ENCODE peak calls at places on chromosomes 4 and X, in six cellular contexts. One of them, this sample, is unnamed.

GRCh38 chrX:9033989-9034388 is at the start of gene FAM9B:
- DNase-seq in amygdala: no peak
- DNase-seq in activated T-cell treated with anti-CD3 and anti-CD28 coated beads, Interleukin-2, amount 50 U/mL, for 4 hours: no peak
- DNase-seq in HS-5: no peak
- DNase-seq in head of caudate nucleus: no peak
- DNase-seq in B cell: no peak
- DNase-seq in this sample: no peak

GRCh38 chr4:53527342-53527741 is 63.9 kb downstream of the LNX1 start:
- DNase-seq in amygdala: no peak
- DNase-seq in activated T-cell treated with anti-CD3 and anti-CD28 coated beads, Interleukin-2, amount 50 U/mL, for 4 hours: no peak
- DNase-seq in HS-5: no peak
- DNase-seq in B cell: no peak
- DNase-seq in head of caudate nucleus: no peak
- DNase-seq in this sample: no peak

GRCh38 chr4:183610033-183610432 is 49.0 kb downstream of the RWDD4 start:
- DNase-seq in amygdala: no peak
- DNase-seq in activated T-cell treated with anti-CD3 and anti-CD28 coated beads, Interleukin-2, amount 50 U/mL, for 4 hours: no peak
- DNase-seq in B cell: no peak
- DNase-seq in head of caudate nucleus: no peak
- DNase-seq in HS-5: peak
- DNase-seq in this sample: no peak

GRCh38 chr4:60805500-60806313 is 394.4 kb upstream of the ADGRL3 start:
- DNase-seq in activated T-cell treated with anti-CD3 and anti-CD28 coated beads, Interleukin-2, amount 50 U/mL, for 4 hours: no peak
- DNase-seq in B cell: no peak
- DNase-seq in head of caudate nucleus: peak
- DNase-seq in HS-5: peak
- DNase-seq in amygdala: no peak
- DNase-seq in this sample: peak

GRCh38 chr4:52588097-52588496 is 71.0 kb downstream of the USP46 start:
- DNase-seq in B cell: no peak
- DNase-seq in activated T-cell treated with anti-CD3 and anti-CD28 coated beads, Interleukin-2, amount 50 U/mL, for 4 hours: no peak
- DNase-seq in head of caudate nucleus: peak
- DNase-seq in amygdala: no peak
- DNase-seq in HS-5: no peak
- DNase-seq in this sample: peak

GRCh38 chrX:9662148-9662547 is 103.5 kb downstream of the GPR143 start:
- DNase-seq in HS-5: peak
- DNase-seq in amygdala: no peak
- DNase-seq in head of caudate nucleus: no peak
- DNase-seq in B cell: no peak
- DNase-seq in activated T-cell treated with anti-CD3 and anti-CD28 coated beads, Interleukin-2, amount 50 U/mL, for 4 hours: no peak
- DNase-seq in this sample: no peak

GRCh38 chr4:148530114-148530513 is 87.9 kb upstream of the NR3C2 start:
- DNase-seq in HS-5: no peak
- DNase-seq in B cell: no peak
- DNase-seq in head of caudate nucleus: no peak
- DNase-seq in amygdala: no peak
- DNase-seq in activated T-cell treated with anti-CD3 and anti-CD28 coated beads, Interleukin-2, amount 50 U/mL, for 4 hours: no peak
- DNase-seq in this sample: no peak

GRCh38 chrX:143378851-143379250 is 138.4 kb downstream of the SPANXN3 start:
- DNase-seq in head of caudate nucleus: no peak
- DNase-seq in amygdala: no peak
- DNase-seq in activated T-cell treated with anti-CD3 and anti-CD28 coated beads, Interleukin-2, amount 50 U/mL, for 4 hours: no peak
- DNase-seq in B cell: no peak
- DNase-seq in HS-5: no peak
- DNase-seq in this sample: no peak

GRCh38 chr4:185811509-185812364 is at the start of gene SORBS2:
- DNase-seq in amygdala: no peak
- DNase-seq in B cell: peak
- DNase-seq in HS-5: no peak
- DNase-seq in head of caudate nucleus: peak
- DNase-seq in activated T-cell treated with anti-CD3 and anti-CD28 coated beads, Interleukin-2, amount 50 U/mL, for 4 hours: no peak
- DNase-seq in this sample: peak

GRCh38 chr4:150242820-150243458 is 164.7 kb downstream of the DCLK2 start:
- DNase-seq in B cell: peak
- DNase-seq in amygdala: no peak
- DNase-seq in head of caudate nucleus: peak
- DNase-seq in HS-5: no peak
- DNase-seq in activated T-cell treated with anti-CD3 and anti-CD28 coated beads, Interleukin-2, amount 50 U/mL, for 4 hours: no peak
- DNase-seq in this sample: peak

GRCh38 chr4:15964159-15964558 is 1.2 kb upstream of the FGFBP2 start:
- DNase-seq in B cell: no peak
- DNase-seq in head of caudate nucleus: no peak
- DNase-seq in amygdala: no peak
- DNase-seq in activated T-cell treated with anti-CD3 and anti-CD28 coated beads, Interleukin-2, amount 50 U/mL, for 4 hours: no peak
- DNase-seq in HS-5: no peak
- DNase-seq in this sample: peak

GRCh38 chr4:157804986-157805385 is 367.8 kb downstream of the GASK1B start:
- DNase-seq in HS-5: no peak
- DNase-seq in B cell: no peak
- DNase-seq in amygdala: no peak
- DNase-seq in head of caudate nucleus: no peak
- DNase-seq in activated T-cell treated with anti-CD3 and anti-CD28 coated beads, Interleukin-2, amount 50 U/mL, for 4 hours: no peak
- DNase-seq in this sample: no peak

GRCh38 chr4:139887962-139888735 is 222.5 kb downstream of the MGST2 start:
- DNase-seq in B cell: no peak
- DNase-seq in HS-5: no peak
- DNase-seq in amygdala: no peak
- DNase-seq in activated T-cell treated with anti-CD3 and anti-CD28 coated beads, Interleukin-2, amount 50 U/mL, for 4 hours: no peak
- DNase-seq in head of caudate nucleus: no peak
- DNase-seq in this sample: no peak

GRCh38 chr4:37541956-37542355 is 144.2 kb downstream of the RELL1 start:
- DNase-seq in B cell: no peak
- DNase-seq in amygdala: no peak
- DNase-seq in activated T-cell treated with anti-CD3 and anti-CD28 coated beads, Interleukin-2, amount 50 U/mL, for 4 hours: no peak
- DNase-seq in head of caudate nucleus: no peak
- DNase-seq in HS-5: no peak
- DNase-seq in this sample: no peak

GRCh38 chr4:154294951-154295350 is 196.6 kb downstream of the DCHS2 start:
- DNase-seq in activated T-cell treated with anti-CD3 and anti-CD28 coated beads, Interleukin-2, amount 50 U/mL, for 4 hours: no peak
- DNase-seq in HS-5: no peak
- DNase-seq in head of caudate nucleus: no peak
- DNase-seq in amygdala: no peak
- DNase-seq in B cell: no peak
- DNase-seq in this sample: no peak

GRCh38 chr4:68175562-68176155 is 46.0 kb upstream of the TMPRSS11F start:
- DNase-seq in head of caudate nucleus: peak
- DNase-seq in HS-5: peak
- DNase-seq in activated T-cell treated with anti-CD3 and anti-CD28 coated beads, Interleukin-2, amount 50 U/mL, for 4 hours: no peak
- DNase-seq in amygdala: no peak
- DNase-seq in B cell: peak
- DNase-seq in this sample: peak

GRCh38 chr4:82801910-82802521 is 3.4 kb upstream of the SCD5 start:
- DNase-seq in activated T-cell treated with anti-CD3 and anti-CD28 coated beads, Interleukin-2, amount 50 U/mL, for 4 hours: no peak
- DNase-seq in HS-5: no peak
- DNase-seq in amygdala: no peak
- DNase-seq in B cell: no peak
- DNase-seq in head of caudate nucleus: no peak
- DNase-seq in this sample: no peak

GRCh38 chrX:137684591-137684990 is 118.7 kb downstream of the ZIC3 start:
- DNase-seq in HS-5: no peak
- DNase-seq in amygdala: no peak
- DNase-seq in activated T-cell treated with anti-CD3 and anti-CD28 coated beads, Interleukin-2, amount 50 U/mL, for 4 hours: no peak
- DNase-seq in B cell: no peak
- DNase-seq in head of caudate nucleus: no peak
- DNase-seq in this sample: no peak

GRCh38 chr4:184255361-184255760 is 37.7 kb upstream of the ENPP6 start:
- DNase-seq in amygdala: peak
- DNase-seq in head of caudate nucleus: peak
- DNase-seq in activated T-cell treated with anti-CD3 and anti-CD28 coated beads, Interleukin-2, amount 50 U/mL, for 4 hours: no peak
- DNase-seq in HS-5: no peak
- DNase-seq in B cell: no peak
- DNase-seq in this sample: no peak

GRCh38 chr4:114921790-114922581 is 191.4 kb downstream of the NDST4 start:
- DNase-seq in amygdala: no peak
- DNase-seq in head of caudate nucleus: no peak
- DNase-seq in B cell: no peak
- DNase-seq in activated T-cell treated with anti-CD3 and anti-CD28 coated beads, Interleukin-2, amount 50 U/mL, for 4 hours: no peak
- DNase-seq in HS-5: no peak
- DNase-seq in this sample: no peak

GRCh38 chrX:102338162-102338561 is 91.2 kb downstream of the NXF2 start:
- DNase-seq in amygdala: no peak
- DNase-seq in HS-5: no peak
- DNase-seq in head of caudate nucleus: no peak
- DNase-seq in activated T-cell treated with anti-CD3 and anti-CD28 coated beads, Interleukin-2, amount 50 U/mL, for 4 hours: no peak
- DNase-seq in B cell: no peak
- DNase-seq in this sample: no peak

GRCh38 chrX:36357855-36358254 is 438.3 kb downstream of the CFAP47 start:
- DNase-seq in amygdala: no peak
- DNase-seq in head of caudate nucleus: no peak
- DNase-seq in HS-5: no peak
- DNase-seq in B cell: no peak
- DNase-seq in activated T-cell treated with anti-CD3 and anti-CD28 coated beads, Interleukin-2, amount 50 U/mL, for 4 hours: no peak
- DNase-seq in this sample: no peak

GRCh38 chrX:68807818-68808217 is 21.0 kb upstream of the EFNB1 start:
- DNase-seq in HS-5: no peak
- DNase-seq in B cell: no peak
- DNase-seq in activated T-cell treated with anti-CD3 and anti-CD28 coated beads, Interleukin-2, amount 50 U/mL, for 4 hours: no peak
- DNase-seq in head of caudate nucleus: no peak
- DNase-seq in amygdala: no peak
- DNase-seq in this sample: no peak

GRCh38 chr4:151781026-151781425 is 20.2 kb upstream of the GATB start:
- DNase-seq in head of caudate nucleus: no peak
- DNase-seq in HS-5: no peak
- DNase-seq in amygdala: no peak
- DNase-seq in B cell: no peak
- DNase-seq in activated T-cell treated with anti-CD3 and anti-CD28 coated beads, Interleukin-2, amount 50 U/mL, for 4 hours: no peak
- DNase-seq in this sample: no peak

GRCh38 chr4:124505211-124505610 is 207.3 kb downstream of the ANKRD50 start:
- DNase-seq in HS-5: no peak
- DNase-seq in amygdala: no peak
- DNase-seq in head of caudate nucleus: no peak
- DNase-seq in activated T-cell treated with anti-CD3 and anti-CD28 coated beads, Interleukin-2, amount 50 U/mL, for 4 hours: no peak
- DNase-seq in B cell: no peak
- DNase-seq in this sample: no peak

GRCh38 chrX:386768-387575 is at the start of gene PPP2R3B:
- DNase-seq in head of caudate nucleus: peak
- DNase-seq in HS-5: peak
- DNase-seq in amygdala: no peak
- DNase-seq in activated T-cell treated with anti-CD3 and anti-CD28 coated beads, Interleukin-2, amount 50 U/mL, for 4 hours: peak
- DNase-seq in B cell: peak
- DNase-seq in this sample: peak

GRCh38 chr4:141429933-141430332 is 206.4 kb upstream of the IL15 start:
- DNase-seq in amygdala: no peak
- DNase-seq in B cell: no peak
- DNase-seq in head of caudate nucleus: no peak
- DNase-seq in HS-5: no peak
- DNase-seq in activated T-cell treated with anti-CD3 and anti-CD28 coated beads, Interleukin-2, amount 50 U/mL, for 4 hours: no peak
- DNase-seq in this sample: no peak

GRCh38 chr4:113587156-113587555 is 174.4 kb downstream of the CAMK2D start:
- DNase-seq in amygdala: no peak
- DNase-seq in B cell: no peak
- DNase-seq in HS-5: no peak
- DNase-seq in head of caudate nucleus: no peak
- DNase-seq in activated T-cell treated with anti-CD3 and anti-CD28 coated beads, Interleukin-2, amount 50 U/mL, for 4 hours: no peak
- DNase-seq in this sample: no peak

GRCh38 chrX:54178100-54178940 is 4.7 kb downstream of the FAM120C start:
- DNase-seq in HS-5: peak
- DNase-seq in activated T-cell treated with anti-CD3 and anti-CD28 coated beads, Interleukin-2, amount 50 U/mL, for 4 hours: no peak
- DNase-seq in head of caudate nucleus: no peak
- DNase-seq in B cell: no peak
- DNase-seq in amygdala: no peak
- DNase-seq in this sample: no peak

GRCh38 chr4:60482921-60483351 is 717.2 kb upstream of the ADGRL3 start:
- DNase-seq in activated T-cell treated with anti-CD3 and anti-CD28 coated beads, Interleukin-2, amount 50 U/mL, for 4 hours: no peak
- DNase-seq in B cell: no peak
- DNase-seq in head of caudate nucleus: no peak
- DNase-seq in HS-5: no peak
- DNase-seq in amygdala: no peak
- DNase-seq in this sample: peak